ENCODE peak calls at places on chromosome 1, in seven cellular contexts. F is foreskin melanocyte; H is anterior cingulate cortex; O is activated T-cell treated with anti-CD3 and anti-CD28 coated beads, Interleukin-2, amount 50 U/mL, for 1 hour; K is CD4-positive, alpha-beta T cell; M is activated CD4-positive, alpha-beta T cell treated with anti-CD3 and anti-CD28 coated beads, Interleukin-2, amount 10 ng/mL, durations not matched to agents 7 days and 5 days; I is renal cortical epithelial cell. U is an unnamed sample.

GRCh38 chr1:25684216-25684965 is 67.8 kb downstream of the MAN1C1 start:
- DNase-seq in H (no peak), K (no peak), O (no peak), F (no peak), I (no peak), M (no peak), U (no peak)

GRCh38 chr1:19640363-19641316 is 3.5 kb upstream of the NBL1 start:
- DNase-seq in I (peak; percentile 89), H (no peak), M (no peak), F (no peak), O (no peak), K (no peak), U (no peak)

GRCh38 chr1:2583331-2583791 is 3.2 kb upstream of the PRXL2B start:
- DNase-seq in I (no peak), K (no peak), F (no peak), H (no peak), O (no peak), M (no peak), U (no peak)

GRCh38 chr1:239987103-239987745 is 104.5 kb upstream of the FMN2 start:
- DNase-seq in I (peak; percentile 38), M (peak; percentile 25), F (no peak), K (no peak), O (no peak), H (no peak), U (no peak)

GRCh38 chr1:150227228-150227627 is 8.7 kb downstream of the ANP32E start:
- DNase-seq in O (no peak), K (no peak), H (no peak), I (no peak), F (no peak), M (no peak), U (no peak)

GRCh38 chr1:1881727-1882126 is 9.2 kb downstream of the GNB1 start:
- DNase-seq in F (no peak), M (no peak), O (no peak), I (no peak), K (no peak), H (no peak), U (no peak)

GRCh38 chr1:15678578-15678977 is 5.5 kb upstream of the PLEKHM2 start:
- DNase-seq in F (peak; percentile 34), K (no peak), O (no peak), H (no peak), M (no peak), I (peak; percentile 95), U (no peak)

GRCh38 chr1:21217812-21218596 is 41.3 kb upstream of the EIF4G3 start:
- DNase-seq in O (peak; percentile 36), K (peak; percentile 15), F (no peak), H (no peak), M (peak; percentile 46), I (no peak), U (no peak)

GRCh38 chr1:17545354-17545753 is 5.9 kb downstream of the ARHGEF10L start:
- DNase-seq in H (no peak), K (no peak), M (no peak), I (peak; percentile 84), F (no peak), O (no peak), U (no peak)

GRCh38 chr1:94898486-94899385 is 28.2 kb downstream of the CNN3 start:
- DNase-seq in M (no peak), I (peak; percentile 21), K (no peak), F (no peak), H (no peak), O (no peak), U (no peak)

GRCh38 chr1:228066416-228066815 is 16.1 kb upstream of the ARF1 start:
- DNase-seq in O (no peak), H (no peak), F (no peak), M (no peak), K (no peak), I (no peak), U (no peak)

GRCh38 chr1:10615932-10616671 is 141.4 kb downstream of the PEX14 start:
- DNase-seq in O (no peak), I (no peak), H (no peak), M (no peak), F (no peak), K (no peak), U (no peak)

GRCh38 chr1:205435904-205436573 is 14.2 kb upstream of the LEMD1 start:
- DNase-seq in F (no peak), H (peak; percentile 56), I (no peak), M (no peak), O (no peak), K (no peak), U (no peak)

GRCh38 chr1:233904979-233905415 is 521 bp downstream of the SLC35F3 start:
- DNase-seq in F (no peak), H (no peak), I (no peak), O (no peak), K (no peak), M (no peak), U (no peak)

GRCh38 chr1:210366767-210367166 is 38.1 kb downstream of the HHAT start:
- DNase-seq in K (no peak), M (no peak), F (no peak), H (no peak), I (no peak), O (no peak), U (no peak)

GRCh38 chr1:47367651-47368050 is 34.1 kb downstream of the CMPK1 start:
- DNase-seq in F (no peak), M (no peak), I (no peak), H (no peak), O (no peak), K (no peak), U (no peak)

GRCh38 chr1:206456577-206457375 is 13.5 kb upstream of the IKBKE start:
- DNase-seq in F (no peak), H (no peak), M (no peak), I (peak; percentile 66), O (no peak), K (no peak), U (no peak)

GRCh38 chr1:92877081-92877711 is 45.4 kb downstream of the RPL5 start:
- DNase-seq in I (no peak), K (no peak), M (no peak), O (no peak), H (no peak), F (peak; percentile 44), U (no peak)

GRCh38 chr1:18981242-18981641 is 24.8 kb upstream of the IFFO2 start:
- DNase-seq in F (no peak), H (no peak), I (no peak), K (no peak), M (no peak), O (no peak), U (no peak)

GRCh38 chr1:21308847-21309652 is 18.8 kb upstream of the ECE1 start:
- DNase-seq in F (no peak), I (peak; percentile 39), K (no peak), O (no peak), M (no peak), H (no peak), U (no peak)

GRCh38 chr1:204475651-204476432 is 18.8 kb downstream of the PIK3C2B start:
- DNase-seq in H (no peak), O (no peak), M (no peak), K (no peak), I (no peak), F (no peak), U (no peak)